ENCODE peak calls at places on chromosomes 16 and 17, in nine cellular contexts. O is D721Med; L is sciatic nerve; Q is fibroblast of the conjunctiva; R is activated naive CD4-positive, alpha-beta T cell treated with anti-CD3 and anti-CD28 coated beads, Interleukin-2, amount 10 ng/mL, durations not matched to agents 7 days and 5 days; S is choroid plexus epithelial cell; D is H7; F is progenitor cell of endocrine pancreas; P is endothelial cell. I is an unnamed sample.

GRCh38 chr17:55160501-55160900 is 104.3 kb upstream of the HLF start:
- DNase-seq in R (no peak), L (peak), F (no peak), O (no peak), P (no peak), Q (no peak), D (no peak), S (no peak), I (no peak)

GRCh38 chr17:9074106-9074505 is 52.8 kb downstream of the NTN1 start:
- DNase-seq in O (no peak), Q (no peak), R (no peak), P (no peak), S (no peak), F (no peak), D (no peak), L (peak), I (no peak)

GRCh38 chr17:40699880-40700279 is 3.7 kb downstream of the KRT24 start:
- DNase-seq in O (no peak), S (no peak), P (no peak), F (no peak), Q (no peak), R (no peak), L (no peak), D (no peak), I (no peak)

GRCh38 chr17:63477471-63478440 is 895 bp downstream of the ACE start:
- DNase-seq in Q (no peak), O (no peak), L (no peak), P (peak), R (no peak), D (peak), F (no peak), S (no peak), I (no peak)

GRCh38 chr16:23670137-23670776 is 8.4 kb upstream of the PLK1 start:
- DNase-seq in O (no peak), R (peak), Q (no peak), D (no peak), F (no peak), S (peak), L (no peak), P (no peak), I (peak)

GRCh38 chr17:57985675-57985974 is 2.4 kb downstream of the VEZF1 start:
- DNase-seq in F (no peak), Q (peak), O (no peak), R (no peak), P (no peak), S (peak), L (no peak), D (no peak), I (peak)

GRCh38 chr16:77330332-77331043 is 104.3 kb downstream of the ADAMTS18 start:
- DNase-seq in P (no peak), O (no peak), D (no peak), S (no peak), F (no peak), R (no peak), Q (no peak), L (no peak), I (no peak)

GRCh38 chr17:20009302-20010098 is at the start of gene SPECC1:
- DNase-seq in O (no peak), D (peak), R (peak), F (peak), P (peak), L (peak), Q (no peak), S (peak), I (peak)

GRCh38 chr17:66747561-66748275 is 87.2 kb upstream of the CACNG5 start:
- DNase-seq in R (no peak), F (no peak), L (no peak), P (no peak), D (no peak), Q (peak), S (peak), O (no peak), I (peak)

GRCh38 chr17:4035081-4035680 is 70.9 kb upstream of the ATP2A3 start:
- DNase-seq in Q (no peak), D (no peak), O (no peak), F (no peak), L (no peak), S (peak), R (no peak), P (no peak), I (no peak)

GRCh38 chr16:8173111-8173644 is 417.1 kb downstream of the TMEM114 start:
- DNase-seq in S (peak), F (peak), P (peak), R (peak), D (peak), O (peak), L (peak), Q (peak), I (peak)

GRCh38 chr16:53726625-53727024 is 22.7 kb downstream of the FTO start:
- DNase-seq in D (no peak), P (no peak), O (no peak), R (no peak), L (no peak), F (no peak), S (no peak), Q (no peak), I (no peak)

GRCh38 chr17:50148226-50149098 is 2.0 kb downstream of the PPP1R9B start:
- DNase-seq in P (peak), R (peak), Q (no peak), L (no peak), F (no peak), S (no peak), D (peak), O (no peak), I (no peak)

GRCh38 chr17:77188084-77189066 is 47.6 kb downstream of the SEC14L1 start:
- DNase-seq in O (no peak), S (no peak), P (no peak), R (peak), L (no peak), D (no peak), F (no peak), Q (no peak), I (no peak)

GRCh38 chr17:32827227-32827626 is 49.7 kb downstream of the MYO1D start:
- DNase-seq in R (no peak), F (no peak), P (no peak), Q (no peak), D (no peak), S (no peak), O (no peak), L (no peak), I (no peak)

GRCh38 chr16:3046506-3047386 is at the start of gene MMP25:
- DNase-seq in R (peak), Q (no peak), P (no peak), S (no peak), D (peak), L (no peak), O (no peak), F (no peak), I (no peak)

GRCh38 chr17:59712856-59713255 is 5.4 kb downstream of the VMP1 start:
- DNase-seq in P (no peak), L (no peak), D (no peak), Q (no peak), S (no peak), R (no peak), F (no peak), O (no peak), I (no peak)

GRCh38 chr17:26775219-26775822 is 518.6 kb upstream of the WSB1 start:
- DNase-seq in L (no peak), O (no peak), P (no peak), F (no peak), D (no peak), Q (no peak), R (no peak), S (no peak), I (no peak)

GRCh38 chr16:16083421-16084156 is 134.2 kb downstream of the ABCC1 start:
- DNase-seq in R (peak), L (no peak), F (no peak), Q (no peak), P (no peak), D (no peak), S (peak), O (no peak), I (no peak)

GRCh38 chr16:2852731-2853507 is 5.1 kb downstream of the PRSS22 start:
- DNase-seq in L (no peak), P (no peak), D (peak), S (no peak), Q (no peak), F (no peak), R (no peak), O (peak), I (no peak)

GRCh38 chr17:77948690-77949114 is 9.8 kb upstream of the TNRC6C start:
- DNase-seq in S (peak), O (no peak), R (no peak), D (peak), F (no peak), L (no peak), P (peak), Q (no peak), I (peak)

GRCh38 chr16:83116274-83116892 is 489.6 kb downstream of the CDH13 start:
- DNase-seq in O (no peak), R (no peak), Q (no peak), F (no peak), L (no peak), P (no peak), S (peak), D (peak), I (peak)

GRCh38 chr17:82722341-82723013 is 6.0 kb downstream of the FN3KRP start:
- DNase-seq in L (no peak), F (no peak), P (no peak), R (no peak), Q (no peak), S (no peak), D (no peak), O (no peak), I (no peak)

GRCh38 chr17:3732171-3732570 is 8.5 kb downstream of the HASPIN start:
- DNase-seq in F (no peak), L (no peak), O (no peak), S (peak), D (peak), P (no peak), Q (no peak), R (no peak), I (peak)

GRCh38 chr16:81004646-81005353 is 1.9 kb downstream of the CMC2 start:
- DNase-seq in D (no peak), L (no peak), R (peak), O (no peak), Q (peak), S (peak), P (peak), F (no peak), I (peak)

GRCh38 chr17:3596804-3597464 is 12.3 kb downstream of the TRPV1 start:
- DNase-seq in L (no peak), O (no peak), R (no peak), P (no peak), D (peak), S (no peak), F (no peak), Q (no peak), I (no peak)

GRCh38 chr16:24993722-24994686 is 21.2 kb downstream of the ARHGAP17 start:
- DNase-seq in D (no peak), F (no peak), P (no peak), L (no peak), Q (peak), O (no peak), S (peak), R (no peak), I (peak)

GRCh38 chr16:21197115-21197514 is 14.3 kb downstream of the ZP2 start:
- DNase-seq in O (no peak), R (no peak), D (no peak), P (no peak), F (no peak), S (no peak), Q (no peak), L (no peak), I (no peak)

GRCh38 chr16:57593021-57593420 is 35.4 kb upstream of the ADGRG1 start:
- DNase-seq in R (no peak), D (no peak), L (no peak), Q (no peak), S (no peak), F (no peak), P (no peak), O (no peak), I (no peak)

GRCh38 chr17:74126179-74126900 is 77.1 kb upstream of the RPL38 start:
- DNase-seq in Q (no peak), F (no peak), O (no peak), P (no peak), D (no peak), S (no peak), L (no peak), R (no peak), I (no peak)

GRCh38 chr16:56491657-56492261 is 28.1 kb downstream of the BBS2 start:
- DNase-seq in O (no peak), Q (no peak), F (no peak), S (no peak), P (no peak), L (no peak), D (no peak), R (no peak), I (no peak)

GRCh38 chr17:8159459-8160223 is 3.1 kb downstream of the VAMP2 start:
- DNase-seq in S (no peak), O (no peak), F (no peak), P (no peak), L (no peak), R (no peak), Q (no peak), D (peak), I (no peak)

GRCh38 chr17:13584701-13585080 is 17.0 kb downstream of the HS3ST3A1 start:
- DNase-seq in O (no peak), D (no peak), R (no peak), S (no peak), L (no peak), P (no peak), Q (no peak), F (no peak), I (peak)

I was measured in fibroblast of villous mesenchyme.